ENCODE peak calls at places on chromosomes 6 and 20, in four cellular contexts. A is right lobe of liver, K is PC-3, P is upper lobe of right lung. W is an unnamed sample. For H3K27me3, the result is how much of the 10 kb centered on the place peaks cover.

GRCh38 chr6:56087421-56087820 is 160.0 kb downstream of the COL21A1 start:
- DNase-seq in A (no peak), K (no peak), P (no peak), W (no peak)

GRCh38 chr20:23161968-23162696 is 76.0 kb upstream of the CD93 start:
- DNase-seq in A (peak), K (peak), P (peak), W (peak)

GRCh38 chr6:15754035-15754705 is 91.3 kb upstream of the DTNBP1 start:
- DNase-seq in A (no peak), K (peak), P (no peak), W (no peak)

GRCh38 chr6:124699038-124699437 is 263.2 kb upstream of the RNF217 start:
- DNase-seq in A (no peak), K (no peak), P (no peak), W (no peak)

GRCh38 chr6:79385893-79386292 is 151.3 kb downstream of the LCA5 start:
- DNase-seq in A (no peak), K (peak), P (no peak), W (no peak)

GRCh38 chr20:58574014-58574413 is 58.8 kb upstream of the APCDD1L start:
- DNase-seq in A (no peak), K (no peak), P (peak), W (no peak)

GRCh38 chr6:110448846-110449544 is 27.4 kb downstream of the SLC22A16 start:
- DNase-seq in A (no peak), K (no peak), P (no peak), W (no peak)

GRCh38 chr6:31825553-31825952 is 2.0 kb upstream of the HSPA1B start:
- DNase-seq in A (no peak), K (no peak), P (no peak), W (no peak)

GRCh38 chr6:134882426-134883038 is 67.4 kb downstream of the ALDH8A1 start:
- DNase-seq in A (peak), K (peak), P (no peak), W (no peak)

GRCh38 chr6:82363368-82364086 is at the start of gene TPBG:
- DNase-seq in A (peak), K (peak), P (peak), W (peak)

GRCh38 chr6:25768566-25768965 is 14.0 kb downstream of the SLC17A4 start:
- DNase-seq in A (no peak), K (no peak), P (no peak), W (no peak)

GRCh38 chr6:135600086-135600702 is 102.7 kb upstream of the AHI1 start:
- DNase-seq in A (no peak), K (no peak), P (no peak), W (no peak)

GRCh38 chr6:56851104-56851503 is 103.8 kb upstream of the BEND6 start:
- DNase-seq in A (no peak), K (no peak), P (no peak), W (peak)

GRCh38 chr6:97077380-97077779 is 152.9 kb downstream of the KLHL32 start:
- DNase-seq in A (no peak), K (no peak), P (no peak), W (no peak)

GRCh38 chr6:5457983-5458683 is 196.8 kb downstream of the FARS2 start:
- DNase-seq in A (peak), K (peak), P (peak), W (no peak)

GRCh38 chr6:168158280-168158979 is 79.4 kb upstream of the FRMD1 start:
- DNase-seq in A (no peak), K (no peak), P (no peak), W (no peak)

GRCh38 chr20:57711311-57711712 is 1.5 kb upstream of the PMEPA1 start:
- DNase-seq in A (no peak), K (peak), P (no peak), W (no peak)

GRCh38 chr6:146526192-146526591 is 17.4 kb upstream of the RAB32 start:
- DNase-seq in A (no peak), K (no peak), P (no peak), W (no peak)

GRCh38 chr6:6593876-6594275 is 5.4 kb downstream of the LY86 start:
- DNase-seq in A (no peak), K (no peak), P (no peak), W (no peak)

GRCh38 chr20:3383878-3384495 is 23.5 kb downstream of the DNAAF9 start:
- DNase-seq in A (no peak), K (no peak), P (no peak), W (peak)

GRCh38 chr20:5511930-5512329 is 195.2 kb upstream of the PROKR2 start:
- DNase-seq in A (no peak), K (no peak), P (no peak), W (no peak)

GRCh38 chr6:54993294-54993693 is 146.7 kb downstream of the FAM83B start:
- DNase-seq in A (no peak), K (no peak), P (no peak), W (no peak)

DNA sequence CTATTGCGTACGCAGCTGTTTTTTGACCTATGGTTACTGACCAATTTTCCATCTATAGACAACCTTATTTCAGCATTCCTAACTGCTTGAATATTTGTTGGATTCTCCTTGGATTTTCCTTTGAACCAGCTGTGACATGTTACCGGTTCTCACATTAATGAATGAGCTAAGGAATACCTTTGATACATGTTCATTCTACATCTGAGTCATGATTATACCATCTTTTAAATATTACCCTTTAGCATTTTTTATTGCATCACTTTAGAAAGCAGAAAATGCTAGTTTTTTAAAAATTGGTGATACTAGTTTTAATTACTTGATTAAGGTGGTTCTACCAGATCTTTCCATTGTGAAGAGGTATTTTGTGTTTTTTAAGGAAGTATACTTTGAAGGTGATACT is 1.9 kb upstream of the IGF2R start:
- DNase-seq in A (no peak), K (no peak), P (no peak), W (no peak)
- H3K27me3 ChIP-seq in A (under half), K (under half), P (under half), W (under half)

GRCh38 chr20:63234693-63235398 is 859 bp upstream of the BIRC7 start:
- DNase-seq in A (peak), K (peak), P (no peak), W (no peak)
- H3K27me3 ChIP-seq in A (under half), K (under half), P (half or more), W (under half)

GRCh38 chr6:38987503-38987902 is 61.1 kb upstream of the GLP1R start:
- DNase-seq in A (no peak), K (no peak), P (no peak), W (no peak)

GRCh38 chr6:38989064-38989463 is 59.5 kb upstream of the GLP1R start:
- DNase-seq in A (no peak), K (no peak), P (no peak), W (no peak)

GRCh38 chr6:38984723-38985122 is 63.9 kb upstream of the GLP1R start:
- DNase-seq in A (no peak), K (no peak), P (no peak), W (no peak)

GRCh38 chr6:38982470-38982869 is 66.1 kb upstream of the GLP1R start:
- DNase-seq in A (no peak), K (no peak), P (no peak), W (no peak)

DNA sequence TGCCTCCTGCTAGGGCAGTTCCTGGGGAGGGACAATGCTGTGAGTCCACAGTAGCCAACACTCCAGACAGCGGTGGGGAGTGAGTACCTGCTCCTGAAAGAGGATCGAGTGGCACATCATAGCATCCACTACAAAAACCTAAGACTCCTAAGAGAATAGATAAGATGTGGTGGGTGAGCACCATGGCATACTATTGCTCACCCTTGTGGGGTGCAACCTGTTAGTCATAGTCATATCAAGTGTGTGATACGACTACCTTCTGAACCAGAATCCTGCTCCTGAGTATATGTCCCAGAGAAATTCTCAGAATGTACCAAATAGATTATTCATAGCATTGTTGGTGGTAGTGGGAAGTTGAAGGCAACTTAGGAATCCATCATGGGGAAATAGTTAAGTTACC is 62.7 kb upstream of the GLP1R start:
- DNase-seq in A (no peak), K (no peak), P (no peak), W (no peak)
- H3K27me3 ChIP-seq in A (under half), K (half or more), P (under half), W (under half)

DNA sequence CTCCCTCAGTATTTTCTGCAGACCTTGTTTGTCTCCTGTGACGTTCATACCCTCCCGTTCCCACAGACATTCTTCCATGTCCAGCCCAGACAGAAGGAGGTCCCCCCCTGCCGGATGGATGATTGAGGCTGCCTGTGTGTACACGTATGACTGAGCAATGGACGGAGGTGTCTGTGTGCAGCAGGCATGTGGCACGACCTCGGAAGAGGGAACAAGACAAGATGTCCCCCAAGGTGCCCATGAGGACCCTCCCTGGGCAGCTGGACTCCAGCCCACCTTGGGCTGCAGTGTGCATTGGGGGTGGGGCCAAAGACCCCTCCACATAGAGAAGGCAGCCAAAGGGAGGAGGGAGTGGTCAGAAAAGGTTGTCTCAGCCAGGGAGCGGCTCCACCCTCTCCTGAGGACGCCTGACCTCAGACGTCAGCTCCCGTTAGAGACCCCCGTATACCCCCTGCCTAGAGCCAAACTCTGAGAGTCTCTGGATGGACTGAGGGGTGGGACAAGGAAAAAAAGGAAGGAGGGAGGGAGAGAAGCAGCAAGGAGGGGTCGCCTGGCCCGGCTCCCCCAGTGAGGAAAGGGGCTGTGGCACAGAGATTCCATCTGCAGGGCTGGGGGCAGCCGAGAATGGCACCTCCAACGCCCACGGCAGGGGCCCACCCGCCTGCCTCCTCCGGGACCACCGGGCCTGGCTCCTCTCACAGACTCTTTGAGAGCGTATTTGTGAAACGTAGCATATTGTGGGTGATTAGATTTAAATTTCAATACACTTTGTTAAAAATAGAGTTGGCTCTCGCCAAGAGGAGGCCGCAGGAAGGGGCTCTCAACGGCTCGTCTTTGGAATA is 92.9 kb upstream of the BHLHE23 start:
- DNase-seq in A (peak), K (no peak), P (peak), W (no peak)
- H3K27me3 ChIP-seq in A (under half), K (under half), P (under half), W (under half)